ENCODE peak calls at places on chromosomes 7 and 10, in four cellular contexts. T is colonic mucosa, N is OCI-LY7, R is cardiac muscle cell. L is an unnamed sample.

GRCh38 chr10:31147220-31147608 is 115.5 kb upstream of the ZNF438 start:
- DNase-seq in T (no peak), N (no peak), R (peak; percentile 47), L (no peak)

GRCh38 chr10:111098679-111099437 is 22.0 kb downstream of the ADRA2A start:
- DNase-seq in T (no peak), N (peak; percentile 11), R (no peak), L (no peak)

GRCh38 chr7:81857385-81857784 is 87.5 kb upstream of the HGF start:
- DNase-seq in T (no peak), N (no peak), R (peak; percentile 33), L (no peak)

GRCh38 chr10:95792874-95793285 is 36.9 kb downstream of the ENTPD1 start:
- DNase-seq in T (no peak), N (no peak), R (peak; percentile 97), L (no peak)

GRCh38 chr7:129643545-129644170 is 32.1 kb downstream of the NRF1 start:
- DNase-seq in T (no peak), N (no peak), R (no peak), L (no peak)

GRCh38 chr7:90671571-90671970 is 75.5 kb downstream of the CDK14 start:
- DNase-seq in T (no peak), N (no peak), R (no peak), L (no peak)

GRCh38 chr7:70527489-70527888 is 604.5 kb upstream of the GALNT17 start:
- DNase-seq in T (no peak), N (no peak), R (no peak), L (no peak)

GRCh38 chr10:61781969-61782403 is 119.3 kb downstream of the CABCOCO1 start:
- DNase-seq in T (no peak), N (no peak), R (no peak), L (no peak)

GRCh38 chr7:4759211-4759610 is 16.2 kb upstream of the AP5Z1 start:
- DNase-seq in T (no peak), N (no peak), R (no peak), L (no peak)

GRCh38 chr10:42990721-42991441 is 86.0 kb upstream of the RET start:
- DNase-seq in T (peak; percentile 9), N (no peak), R (no peak), L (no peak)

GRCh38 chr10:6491841-6492609 is 88.1 kb downstream of the PRKCQ start:
- DNase-seq in T (no peak), N (no peak), R (no peak), L (no peak)

GRCh38 chr7:67777119-67777518 is 780.5 kb downstream of the TYW1 start:
- DNase-seq in T (no peak), N (no peak), R (no peak), L (no peak)

GRCh38 chr7:144526912-144527610 is 123.6 kb upstream of the NOBOX start:
- DNase-seq in T (no peak), N (no peak), R (no peak), L (no peak)

GRCh38 chr7:138842111-138842510 is 44.1 kb upstream of the ATP6V0A4 start:
- DNase-seq in T (no peak), N (no peak), R (peak; percentile 52), L (no peak)

GRCh38 chr10:113576853-113577252 is 24.0 kb downstream of the HABP2 start:
- DNase-seq in T (no peak), N (no peak), R (peak; percentile 30), L (no peak)

GRCh38 chr10:131729938-131730660 is 170.7 kb upstream of the PPP2R2D start:
- DNase-seq in T (peak; percentile 4), N (no peak), R (no peak), L (no peak)

GRCh38 chr7:119935418-119936025 is 337.5 kb upstream of the KCND2 start:
- DNase-seq in T (no peak), N (peak; percentile 30), R (peak; percentile 76), L (peak; percentile 8)

GRCh38 chr10:8048281-8049008 is 6.0 kb upstream of the GATA3 start:
- DNase-seq in T (no peak), N (no peak), R (no peak), L (peak; percentile 68)

GRCh38 chr7:22200777-22201176 is 156.2 kb downstream of the RAPGEF5 start:
- DNase-seq in T (no peak), N (no peak), R (no peak), L (no peak)

GRCh38 chr7:503575-504111 is 16.0 kb downstream of the PDGFA start:
- DNase-seq in T (peak; percentile 95), N (no peak), R (no peak), L (no peak)

GRCh38 chr10:130354555-130354954 is 218.4 kb downstream of the GLRX3 start:
- DNase-seq in T (no peak), N (no peak), R (no peak), L (no peak)

GRCh38 chr7:149778696-149779501 is 5.5 kb upstream of the ZNF467 start:
- DNase-seq in T (no peak), N (no peak), R (no peak), L (no peak)

GRCh38 chr7:43784030-43785001 is 25.8 kb downstream of the BLVRA start:
- DNase-seq in T (no peak), N (no peak), R (peak; percentile 53), L (peak; percentile 54)

GRCh38 chr10:74822101-74822500 is 4.3 kb upstream of the KAT6B start:
- DNase-seq in T (no peak), N (no peak), R (no peak), L (no peak)

GRCh38 chr7:12987238-12987637 is 299.8 kb downstream of the ARL4A start:
- DNase-seq in T (no peak), N (no peak), R (no peak), L (no peak)

GRCh38 chr7:70406419-70407189 is 725.3 kb upstream of the GALNT17 start:
- DNase-seq in T (no peak), N (peak; percentile 52), R (no peak), L (no peak)

GRCh38 chr7:43850348-43851116 is 18.8 kb downstream of the MRPS24 start:
- DNase-seq in T (no peak), N (no peak), R (peak; percentile 12), L (no peak)

GRCh38 chr7:47991741-47992311 is 12.4 kb upstream of the HUS1 start:
- DNase-seq in T (peak; percentile 90), N (peak; percentile 90), R (peak; percentile 86), L (peak; percentile 88)

GRCh38 chr7:31883761-31884164 is 186.4 kb downstream of the PDE1C start:
- DNase-seq in T (no peak), N (no peak), R (peak; percentile 59), L (peak; percentile 8)

GRCh38 chr7:31887006-31887405 is 183.2 kb downstream of the PDE1C start:
- DNase-seq in T (no peak), N (no peak), R (no peak), L (no peak)

GRCh38 chr7:31878875-31879274 is 191.3 kb downstream of the PDE1C start:
- DNase-seq in T (no peak), N (no peak), R (no peak), L (no peak)

GRCh38 chr7:31885160-31885559 is 185.0 kb downstream of the PDE1C start:
- DNase-seq in T (no peak), N (no peak), R (no peak), L (no peak)

GRCh38 chr7:31882187-31882586 is 188.0 kb downstream of the PDE1C start:
- DNase-seq in T (no peak), N (no peak), R (no peak), L (no peak)
- TF ChIP-seq CTCF in T (no peak), N (no peak), R (no peak), L (no peak)

GRCh38 chr10:55627526-55628170 is 733.4 kb downstream of the ZWINT start:
- DNase-seq in T (no peak), N (no peak), R (no peak), L (no peak)

GRCh38 chr10:55630491-55631056 is 730.5 kb downstream of the ZWINT start:
- DNase-seq in T (no peak), N (no peak), R (peak; percentile 5), L (no peak)

GRCh38 chr10:55629792-55630490 is 731.1 kb downstream of the ZWINT start:
- DNase-seq in T (peak; percentile 20), N (no peak), R (peak; percentile 47), L (peak; percentile 46)

GRCh38 chr10:55628260-55628701 is 732.8 kb downstream of the ZWINT start:
- DNase-seq in T (peak; percentile 16), N (no peak), R (no peak), L (no peak)

DNA sequence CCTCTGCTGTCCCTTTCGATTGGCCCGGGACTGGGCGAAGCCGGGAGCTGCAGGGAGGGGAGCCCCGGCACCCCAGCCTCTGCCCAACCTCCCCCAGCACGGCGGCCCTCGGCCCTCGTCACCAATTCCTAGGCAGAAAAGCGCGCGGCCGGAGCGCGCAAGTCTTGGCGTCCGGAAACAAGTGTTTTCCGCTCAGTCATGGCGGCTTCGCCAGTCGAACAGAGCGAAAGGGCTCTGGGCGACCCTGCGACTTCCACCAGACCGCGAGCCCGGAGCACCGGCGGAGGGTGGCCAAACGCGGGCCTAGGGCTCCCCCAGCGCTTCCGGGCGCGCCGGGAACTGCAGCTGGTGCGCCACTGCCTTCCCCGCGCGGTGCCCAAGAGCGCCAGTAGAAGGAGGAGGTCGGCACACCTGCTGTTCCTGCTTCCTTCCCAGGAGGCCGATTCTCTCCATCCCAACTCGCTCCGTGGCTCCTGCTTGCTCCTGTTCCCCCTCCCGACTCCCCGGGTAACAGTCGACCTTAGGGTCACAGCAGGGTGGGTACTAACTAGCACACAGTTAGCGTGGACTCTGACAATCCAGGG is 729.9 kb downstream of the ZWINT start:
- DNase-seq in T (peak; percentile 41), N (no peak), R (peak; percentile 24), L (peak; percentile 68)
- TF ChIP-seq CTCF in T (peak; percentile 40), N (no peak), R (peak; percentile 47), L (peak; percentile 67)

GRCh38 chr7:123135960-123136359 is 63.8 kb downstream of the SLC13A1 start:
- DNase-seq in T (no peak), N (no peak), R (no peak), L (no peak)

GRCh38 chr7:123131556-123132345 is 68.0 kb downstream of the SLC13A1 start:
- DNase-seq in T (no peak), N (no peak), R (no peak), L (no peak)

GRCh38 chr7:123126691-123127090 is 73.1 kb downstream of the SLC13A1 start:
- DNase-seq in T (no peak), N (no peak), R (no peak), L (no peak)

GRCh38 chr7:123133924-123134323 is 65.8 kb downstream of the SLC13A1 start:
- DNase-seq in T (no peak), N (no peak), R (no peak), L (no peak)

GRCh38 chr7:123131140-123131539 is 68.6 kb downstream of the SLC13A1 start:
- DNase-seq in T (no peak), N (no peak), R (no peak), L (no peak)
- TF ChIP-seq CTCF in T (no peak), N (peak; percentile 71), R (no peak), L (no peak)

DNA sequence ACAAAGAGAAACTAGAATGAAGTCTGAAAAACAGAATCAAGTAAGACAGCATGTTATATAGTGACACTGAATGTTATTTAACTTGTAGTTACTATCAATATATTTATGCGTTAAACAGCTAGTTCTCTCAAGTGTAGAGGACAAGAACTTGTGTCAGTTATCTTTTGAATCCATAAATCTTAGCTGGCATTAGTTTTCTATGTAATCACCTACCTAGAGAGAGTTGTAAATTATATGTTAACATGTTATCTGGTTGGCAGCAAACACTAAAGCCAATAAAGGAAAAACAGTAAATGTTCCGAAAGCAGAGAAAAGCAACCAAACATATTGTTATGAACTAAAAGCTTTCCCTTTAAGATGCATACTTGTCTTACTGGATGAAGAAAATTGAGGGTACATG is 36.8 kb downstream of the SLC18A2 start:
- DNase-seq in T (no peak), N (no peak), R (no peak), L (no peak)
- TF ChIP-seq CTCF in T (no peak), N (no peak), R (no peak), L (no peak)

GRCh38 chr10:103062854-103063642 is 130.0 kb downstream of the NT5C2 start:
- DNase-seq in T (no peak), N (no peak), R (no peak), L (no peak)
- TF ChIP-seq CTCF in T (no peak), N (peak; percentile 39), R (no peak), L (no peak)